ENCODE peak calls at places on chromosomes 16 and 17, in seven cellular contexts. Q, X, D, B, R, L and C are unnamed samples.
A peak's percentile ranks its signal among the peaks of the same experiment; 100 is the strongest.

GRCh38 chr16:55055262-55055661 is 124.6 kb downstream of the IRX5 start:
- DNase-seq in Q (no peak), X (no peak), D (no peak), B (no peak), R (no peak), L (no peak), C (no peak)

GRCh38 chr17:34623856-34624766 is 44.7 kb downstream of the TMEM132E start:
- DNase-seq in Q (no peak), X (no peak), D (no peak), B (no peak), R (no peak), L (no peak), C (no peak)

GRCh38 chr17:28950752-28951427 is 428 bp downstream of the PHF12 start:
- DNase-seq in Q (no peak), X (no peak), D (peak; percentile 31), B (no peak), R (no peak), L (no peak), C (no peak)

GRCh38 chr17:8287651-8288335 is 677 bp upstream of the RANGRF start:
- DNase-seq in Q (no peak), X (peak; percentile 70), D (no peak), B (peak; percentile 40), R (no peak), L (no peak), C (no peak)

GRCh38 chr17:7083592-7083991 is 3.5 kb upstream of the CLEC10A start:
- DNase-seq in Q (no peak), X (no peak), D (no peak), B (no peak), R (no peak), L (no peak), C (no peak)

GRCh38 chr17:62876664-62877411 is 68.7 kb upstream of the MARCHF10 start:
- DNase-seq in Q (no peak), X (no peak), D (no peak), B (no peak), R (no peak), L (no peak), C (no peak)

GRCh38 chr16:88685156-88686061 is 898 bp downstream of the SNAI3 start:
- DNase-seq in Q (no peak), X (no peak), D (no peak), B (peak; percentile 42), R (no peak), L (peak; percentile 70), C (no peak)

GRCh38 chr17:5047446-5047845 is 12.2 kb upstream of the SLC52A1 start:
- DNase-seq in Q (no peak), X (no peak), D (no peak), B (no peak), R (no peak), L (no peak), C (no peak)

GRCh38 chr17:4587803-4588202 is 3.5 kb downstream of the SMTNL2 start:
- DNase-seq in Q (no peak), X (no peak), D (no peak), B (no peak), R (no peak), L (peak; percentile 24), C (no peak)

GRCh38 chr16:9402293-9402865 is 310.9 kb downstream of the HAPSTR1 start:
- DNase-seq in Q (no peak), X (no peak), D (no peak), B (no peak), R (no peak), L (no peak), C (no peak)

GRCh38 chr17:7816926-7817642 is 16.9 kb upstream of the KDM6B start:
- DNase-seq in Q (no peak), X (no peak), D (no peak), B (no peak), R (no peak), L (no peak), C (no peak)

GRCh38 chr17:40545660-40546059 is 19.6 kb downstream of the CCR7 start:
- DNase-seq in Q (no peak), X (no peak), D (no peak), B (no peak), R (no peak), L (no peak), C (no peak)

GRCh38 chr17:55420067-55420775 is 1.4 kb downstream of the MMD start:
- DNase-seq in Q (no peak), X (no peak), D (no peak), B (no peak), R (no peak), L (no peak), C (no peak)

GRCh38 chr17:72587156-72587555 is 466.3 kb downstream of the SOX9 start:
- DNase-seq in Q (no peak), X (no peak), D (no peak), B (no peak), R (no peak), L (no peak), C (no peak)

DNA sequence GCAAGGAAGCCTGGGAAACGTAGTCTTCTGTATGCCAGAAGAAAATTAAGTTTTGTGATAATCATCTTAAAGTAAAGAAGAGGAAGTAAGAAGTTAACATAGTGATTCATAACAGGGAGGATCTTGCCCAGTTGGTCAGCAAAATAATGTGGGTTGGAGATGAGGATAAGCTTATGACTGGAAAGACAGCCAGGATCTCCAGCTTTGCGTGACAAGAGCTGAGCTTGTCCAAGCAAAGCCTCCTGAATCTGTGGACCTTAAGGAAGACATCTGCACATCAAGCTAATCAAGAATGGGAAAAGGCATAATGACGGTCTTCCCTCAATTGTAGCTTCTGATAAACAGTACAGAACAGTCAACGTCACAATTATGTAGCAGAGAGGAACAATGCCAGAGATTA is 744.7 kb upstream of the GOT2 start:
- DNase-seq in Q (no peak), X (no peak), D (no peak), B (no peak), R (no peak), L (no peak), C (no peak)
- H3K4me3 ChIP-seq in Q (no peak overlapping the region), X (no peak overlapping the region), D (no peak overlapping the region), B (no peak overlapping the region), R (no peak overlapping the region), L (no peak overlapping the region), C (no peak overlapping the region)

GRCh38 chr17:45226620-45227019 is 4.9 kb downstream of the FMNL1 start:
- DNase-seq in Q (no peak), X (no peak), D (no peak), B (no peak), R (no peak), L (no peak), C (no peak)
- H3K4me3 ChIP-seq in Q (no peak overlapping the region), X (no peak overlapping the region), D (peak overlapping the region; percentile 41), B (no peak overlapping the region), R (no peak overlapping the region), L (no peak overlapping the region), C (peak overlapping the region; percentile 81)

GRCh38 chr17:78130080-78130438 is 512 bp upstream of the TMC8 start:
- DNase-seq in Q (no peak), X (no peak), D (no peak), B (peak; percentile 10), R (no peak), L (no peak), C (no peak)
- H3K4me3 ChIP-seq in Q (no peak overlapping the region), X (no peak overlapping the region), D (no peak overlapping the region), B (no peak overlapping the region), R (no peak overlapping the region), L (no peak overlapping the region), C (peak overlapping the region; percentile 85)

GRCh38 chr17:76700290-76700626 is 10.5 kb downstream of the MXRA7 start:
- DNase-seq in Q (no peak), X (no peak), D (no peak), B (no peak), R (no peak), L (no peak), C (no peak)
- H3K4me3 ChIP-seq in Q (no peak overlapping the region), X (no peak overlapping the region), D (peak overlapping the region; percentile 66), B (no peak overlapping the region), R (no peak overlapping the region), L (no peak overlapping the region), C (no peak overlapping the region)